ENCODE peak calls at places on chromosomes 12 and 14, in seven cellular contexts. C, F, B, J, U, N and V are unnamed samples.

GRCh38 chr14:71395151-71395604 is 487.9 kb downstream of the PCNX1 start:
- DNase-seq in B (no peak), C (no peak), F (no peak), U (no peak), J (no peak), N (no peak), V (no peak)

GRCh38 chr12:66901136-66901932 is 222.5 kb upstream of the GRIP1 start:
- DNase-seq in C (no peak), J (no peak), B (no peak), N (no peak), F (no peak), U (no peak), V (no peak)

GRCh38 chr12:74227846-74228545 is 309.6 kb upstream of the ATXN7L3B start:
- DNase-seq in B (no peak), N (no peak), F (no peak), J (no peak), C (no peak), U (no peak), V (no peak)

GRCh38 chr12:263574-263973 is 938 bp upstream of the SLC6A13 start:
- DNase-seq in N (no peak), C (no peak), B (no peak), F (no peak), J (no peak), U (no peak), V (no peak)

GRCh38 chr12:2733493-2734252 is 61.1 kb upstream of the FKBP4 start:
- DNase-seq in B (no peak), F (no peak), C (no peak), U (no peak), N (no peak), J (no peak), V (no peak)

GRCh38 chr12:51214895-51215294 is 3.0 kb downstream of the POU6F1 start:
- DNase-seq in J (no peak), B (no peak), N (no peak), C (no peak), F (no peak), U (no peak), V (no peak)

GRCh38 chr14:73441286-73441685 is 17.1 kb downstream of the NUMB start:
- DNase-seq in C (no peak), U (no peak), N (no peak), J (no peak), F (no peak), B (no peak), V (no peak)

GRCh38 chr12:46267618-46268348 is 1.1 kb downstream of the SLC38A1 start:
- DNase-seq in U (peak), J (no peak), B (peak), F (no peak), C (peak), N (peak), V (peak)